ENCODE peak calls at places on chromosome 16, in nine cellular contexts. B is CD8-positive, alpha-beta memory T cell; G is ovary; T is mammary epithelial cell; A is heart right ventricle; O is tibial artery; X is CD8-positive, alpha-beta T cell; M is left ventricle myocardium inferior; K is small intestine. L is an unnamed sample. For H3K4me1, the result is how much of the 10 kb centered on the place peaks cover.

GRCh38 chr16:10577305-10578202 is 2.8 kb downstream of the EMP2 start:
- DNase-seq in B (no peak), G (peak), T (no peak), A (peak), O (no peak), X (no peak), M (peak), K (no peak), L (peak)

GRCh38 chr16:23433261-23433920 is 19.6 kb downstream of the COG7 start:
- DNase-seq in B (no peak), G (no peak), T (no peak), A (no peak), O (no peak), X (no peak), M (no peak), K (no peak), L (no peak)

GRCh38 chr16:84294196-84295142 is at the start of gene WFDC1:
- DNase-seq in B (no peak), G (no peak), T (no peak), A (no peak), O (peak), X (no peak), M (peak), K (no peak), L (no peak)

GRCh38 chr16:7313170-7313569 is 19.5 kb upstream of the RBFOX1 start:
- DNase-seq in B (no peak), G (no peak), T (no peak), A (no peak), O (no peak), X (no peak), M (no peak), K (no peak), L (no peak)

GRCh38 chr16:593406-593805 is 3.5 kb downstream of the RAB40C start:
- DNase-seq in B (no peak), G (no peak), T (peak), A (no peak), O (no peak), X (no peak), M (no peak), K (peak), L (no peak)

GRCh38 chr16:4610011-4611005 is 4.4 kb downstream of the UBALD1 start:
- DNase-seq in B (no peak), G (no peak), T (no peak), A (no peak), O (no peak), X (no peak), M (no peak), K (no peak), L (no peak)

GRCh38 chr16:70523013-70523620 is at the start of gene COG4:
- DNase-seq in B (peak), G (peak), T (peak), A (peak), O (peak), X (peak), M (peak), K (peak), L (peak)

GRCh38 chr16:15690296-15690695 is 40.3 kb downstream of the NDE1 start:
- DNase-seq in B (no peak), G (no peak), T (no peak), A (no peak), O (no peak), X (no peak), M (no peak), K (no peak), L (no peak)

GRCh38 chr16:47986031-47986430 is 169.8 kb downstream of the ABCC12 start:
- DNase-seq in B (no peak), G (no peak), T (no peak), A (no peak), O (no peak), X (no peak), M (no peak), K (no peak), L (no peak)

GRCh38 chr16:75296606-75297005 is 45.2 kb upstream of the BCAR1 start:
- DNase-seq in B (no peak), G (peak), T (no peak), A (peak), O (no peak), X (no peak), M (peak), K (no peak), L (no peak)

GRCh38 chr16:11025120-11025531 is 80.8 kb downstream of the CLEC16A start:
- DNase-seq in B (no peak), G (no peak), T (no peak), A (no peak), O (no peak), X (no peak), M (no peak), K (no peak), L (no peak)

GRCh38 chr16:2532494-2533141 is 1.4 kb upstream of the CEMP1 start:
- DNase-seq in B (peak), G (peak), T (peak), A (peak), O (peak), X (peak), M (peak), K (peak), L (peak)

GRCh38 chr16:27867122-27868110 is 196.1 kb downstream of the GSG1L start:
- DNase-seq in B (peak), G (no peak), T (peak), A (peak), O (peak), X (no peak), M (peak), K (peak), L (peak)

GRCh38 chr16:88635671-88636070 is 2.7 kb upstream of the IL17C start:
- DNase-seq in B (no peak), G (no peak), T (no peak), A (no peak), O (no peak), X (no peak), M (no peak), K (no peak), L (no peak)

GRCh38 chr16:81185416-81185815 is 53.1 kb upstream of the BCO1 start:
- DNase-seq in B (no peak), G (no peak), T (no peak), A (no peak), O (no peak), X (no peak), M (no peak), K (no peak), L (no peak)

GRCh38 chr16:81175325-81175891 is 63.1 kb upstream of the BCO1 start:
- DNase-seq in B (no peak), G (no peak), T (peak), A (no peak), O (no peak), X (no peak), M (no peak), K (no peak), L (no peak)

GRCh38 chr16:81179219-81179618 is 59.3 kb upstream of the BCO1 start:
- DNase-seq in B (no peak), G (no peak), T (no peak), A (no peak), O (no peak), X (no peak), M (no peak), K (no peak), L (no peak)

GRCh38 chr16:81181013-81181720 is 57.3 kb upstream of the BCO1 start:
- DNase-seq in B (no peak), G (peak), T (peak), A (peak), O (peak), X (no peak), M (peak), K (peak), L (peak)

GRCh38 chr16:81180578-81180977 is 57.9 kb upstream of the BCO1 start:
- DNase-seq in B (no peak), G (no peak), T (no peak), A (no peak), O (no peak), X (no peak), M (no peak), K (no peak), L (no peak)
- H3K27ac ChIP-seq in B (no peak), G (peak), T (peak), A (peak), O (peak), X (no peak), M (peak), K (peak), L (peak)

DNA sequence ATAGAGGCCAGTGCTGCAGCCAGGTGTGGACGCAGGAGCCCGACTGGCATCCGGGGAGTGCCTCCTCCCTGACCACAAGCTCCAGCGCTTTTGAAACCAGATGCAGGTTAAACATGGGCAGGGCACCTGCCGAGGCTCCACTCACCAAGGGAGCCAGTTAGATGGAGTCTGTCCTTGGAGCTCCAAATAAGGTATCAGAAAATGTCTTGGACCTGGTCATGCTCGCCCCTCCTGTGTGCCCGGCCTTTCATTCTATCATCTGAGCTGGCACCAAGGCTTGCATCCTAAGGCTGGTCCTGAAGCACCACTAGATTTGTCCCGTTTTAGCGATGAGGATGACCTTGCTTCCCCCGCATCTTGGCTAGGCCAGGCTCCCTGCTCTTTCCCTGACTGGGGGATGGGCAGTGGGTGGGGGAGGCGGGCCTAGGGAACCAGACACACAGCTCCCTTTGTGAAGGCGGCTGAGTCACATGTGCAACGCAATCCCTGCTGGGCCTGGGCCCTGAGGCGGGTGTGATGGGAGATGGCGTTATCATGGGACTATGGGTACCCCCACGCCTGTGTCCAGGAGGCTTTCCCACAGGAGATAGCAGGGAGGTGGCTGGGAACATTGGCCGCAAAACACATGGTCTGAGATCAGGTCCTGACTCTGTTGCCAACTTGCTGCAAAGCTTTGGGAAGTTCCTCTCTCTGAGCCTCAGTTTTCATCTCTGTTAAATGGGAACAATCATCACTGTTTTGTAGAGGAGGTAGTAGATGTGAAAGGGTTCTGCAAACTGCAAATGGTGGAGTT is 5.0 kb upstream of the ADGRG1 start:
- DNase-seq in B (no peak), G (peak), T (peak), A (no peak), O (no peak), X (no peak), M (no peak), K (peak), L (no peak)
- H3K4me1 ChIP-seq in B (under half), G (under half), T (half or more), A (under half), O (under half), X (under half), M (under half), K (under half), L (under half)

DNA sequence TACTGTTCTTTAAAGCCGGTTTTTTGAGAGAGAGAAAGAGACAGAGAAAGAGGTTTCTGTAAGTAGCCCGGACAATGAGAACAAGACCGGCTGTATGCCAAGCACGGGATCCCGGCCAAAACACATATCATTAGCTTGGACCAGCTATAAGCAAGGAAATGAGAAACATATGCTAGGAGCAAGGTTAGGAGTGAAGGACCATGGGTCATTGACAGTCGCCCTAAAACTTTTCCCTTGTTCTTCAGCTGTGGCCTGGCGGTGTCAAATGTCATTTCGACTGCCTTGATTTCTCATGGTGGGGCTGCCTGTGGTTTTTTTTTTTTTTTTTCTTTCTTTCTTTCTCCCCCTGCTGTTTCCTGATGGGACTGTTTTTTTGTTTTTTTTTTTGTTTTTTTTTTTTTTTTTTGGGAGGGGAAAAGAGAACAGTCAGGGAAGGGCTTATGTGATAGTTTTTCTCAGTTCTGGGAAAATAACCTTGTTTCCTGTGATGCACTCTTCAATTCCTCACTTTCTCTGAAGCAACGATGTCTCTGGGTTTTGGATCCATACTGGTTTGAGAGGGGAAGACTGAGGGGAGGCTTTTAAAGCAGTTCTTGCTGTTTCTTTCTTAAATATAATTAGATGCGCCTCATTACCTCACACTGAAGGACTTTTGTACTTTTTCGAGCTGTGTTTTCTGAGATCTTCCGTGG is 124.8 kb upstream of the ZFHX3 start:
- DNase-seq in B (no peak), G (peak), T (peak), A (peak), O (peak), X (no peak), M (peak), K (peak), L (peak)
- H3K27ac ChIP-seq in B (no peak), G (peak), T (no peak), A (peak), O (peak), X (no peak), M (peak), K (peak), L (peak)

GRCh38 chr16:85620403-85620802 is 7.3 kb downstream of the GSE1 start:
- DNase-seq in B (no peak), G (no peak), T (no peak), A (no peak), O (no peak), X (no peak), M (no peak), K (peak), L (no peak)

GRCh38 chr16:85617948-85618347 is 4.8 kb downstream of the GSE1 start:
- DNase-seq in B (no peak), G (no peak), T (no peak), A (no peak), O (no peak), X (no peak), M (no peak), K (no peak), L (no peak)

GRCh38 chr16:85618509-85618908 is 5.4 kb downstream of the GSE1 start:
- DNase-seq in B (no peak), G (no peak), T (no peak), A (no peak), O (no peak), X (no peak), M (no peak), K (no peak), L (no peak)

GRCh38 chr16:85616608-85617311 is 3.6 kb downstream of the GSE1 start:
- DNase-seq in B (no peak), G (peak), T (no peak), A (peak), O (peak), X (peak), M (peak), K (peak), L (no peak)

GRCh38 chr16:85619089-85619850 is 6.1 kb downstream of the GSE1 start:
- DNase-seq in B (no peak), G (no peak), T (no peak), A (no peak), O (no peak), X (no peak), M (no peak), K (no peak), L (no peak)
- H3K4me1 ChIP-seq in B (under half), G (under half), T (under half), A (under half), O (under half), X (half or more), M (half or more), K (under half), L (half or more)

GRCh38 chr16:50169555-50170096 is 16.5 kb downstream of the TENT4B start:
- DNase-seq in B (no peak), G (no peak), T (no peak), A (no peak), O (no peak), X (no peak), M (no peak), K (peak), L (no peak)

GRCh38 chr16:50172195-50172922 is 19.3 kb downstream of the TENT4B start:
- DNase-seq in B (no peak), G (no peak), T (no peak), A (no peak), O (no peak), X (no peak), M (no peak), K (no peak), L (no peak)

GRCh38 chr16:50167603-50168002 is 14.5 kb downstream of the TENT4B start:
- DNase-seq in B (no peak), G (no peak), T (no peak), A (no peak), O (no peak), X (no peak), M (no peak), K (no peak), L (no peak)

GRCh38 chr16:50178397-50179018 is 25.4 kb downstream of the TENT4B start:
- DNase-seq in B (no peak), G (no peak), T (no peak), A (no peak), O (no peak), X (no peak), M (no peak), K (no peak), L (no peak)

DNA sequence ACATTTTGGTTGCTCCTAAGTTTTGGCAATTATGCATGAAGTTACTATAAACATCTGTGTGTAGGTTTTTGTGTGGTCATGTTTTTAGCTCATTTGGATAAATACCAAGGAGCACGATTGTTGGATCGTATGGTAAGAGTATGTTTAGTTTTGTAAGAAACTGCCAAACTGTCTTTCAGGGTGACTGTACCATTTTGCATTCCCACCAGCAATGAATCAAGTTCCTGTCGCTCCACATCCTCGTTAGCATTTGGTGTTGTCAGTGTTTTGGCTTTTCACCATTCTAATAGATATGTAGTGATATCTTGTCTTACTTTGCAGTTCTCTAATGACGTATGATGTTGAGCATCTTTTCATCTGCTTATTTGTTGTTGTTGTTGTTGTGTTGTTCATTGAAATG is 20.2 kb downstream of the TENT4B start:
- DNase-seq in B (no peak), G (no peak), T (no peak), A (no peak), O (no peak), X (no peak), M (no peak), K (no peak), L (no peak)
- H3K27ac ChIP-seq in B (no peak), G (no peak), T (no peak), A (no peak), O (no peak), X (no peak), M (no peak), K (no peak), L (no peak)

DNA sequence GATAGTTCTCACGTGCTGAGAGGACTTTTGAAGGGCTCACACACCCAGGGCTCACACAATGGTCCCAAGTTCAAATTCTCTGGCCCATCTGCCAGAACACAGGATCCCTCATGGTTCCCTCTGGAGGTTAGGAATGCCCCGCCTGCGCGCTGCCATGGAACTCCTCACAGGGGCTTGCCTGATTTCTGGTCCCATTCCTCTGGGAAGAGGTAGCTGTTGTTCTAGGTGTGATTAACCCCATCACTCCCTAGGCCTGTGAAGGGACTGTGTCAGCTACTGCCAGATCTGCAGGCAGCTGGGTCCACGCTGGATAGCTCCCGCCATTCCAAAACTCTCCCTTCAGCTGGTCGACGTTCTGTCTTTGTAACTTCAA is 2.3 kb upstream of the ARMC5 start:
- DNase-seq in B (no peak), G (no peak), T (no peak), A (no peak), O (peak), X (no peak), M (no peak), K (no peak), L (no peak)
- H3K4me1 ChIP-seq in B (under half), G (under half), T (half or more), A (half or more), O (half or more), X (under half), M (half or more), K (under half), L (half or more)

L was measured in psoas muscle.